ENCODE peak calls at places on chromosomes 3 and 15, in seven cellular contexts. S, Q, R, I, D, W and B are unnamed samples.

GRCh38 chr3:194019766-194020165 is 116.2 kb upstream of the HES1 start:
- DNase-seq in S (no peak), Q (no peak), R (no peak), I (no peak), D (no peak), W (no peak), B (no peak)

GRCh38 chr3:44992555-44993470 is 16.8 kb downstream of the EXOSC7 start:
- DNase-seq in S (no peak), Q (peak), R (no peak), I (peak), D (peak), W (peak), B (peak)

GRCh38 chr3:143648708-143649107 is 199.6 kb downstream of the SLC9A9 start:
- DNase-seq in S (no peak), Q (peak), R (no peak), I (peak), D (peak), W (peak), B (no peak)

GRCh38 chr3:110710605-110711004 is 361.0 kb upstream of the NECTIN3 start:
- DNase-seq in S (no peak), Q (no peak), R (no peak), I (no peak), D (no peak), W (no peak), B (no peak)

GRCh38 chr3:90091557-90091956 is 984.1 kb downstream of the EPHA3 start:
- DNase-seq in S (no peak), Q (peak), R (peak), I (peak), D (peak), W (no peak), B (peak)

GRCh38 chr3:69214241-69214640 is 91.8 kb upstream of the LMOD3 start:
- DNase-seq in S (no peak), Q (no peak), R (no peak), I (no peak), D (no peak), W (no peak), B (no peak)

GRCh38 chr15:39025881-39026280 is 461.3 kb upstream of the RASGRP1 start:
- DNase-seq in S (no peak), Q (no peak), R (no peak), I (no peak), D (no peak), W (no peak), B (no peak)

GRCh38 chr3:39879581-39879980 is 70.2 kb downstream of the MYRIP start:
- DNase-seq in S (no peak), Q (no peak), R (no peak), I (peak), D (no peak), W (no peak), B (no peak)

GRCh38 chr3:61997112-61997511 is 376.2 kb downstream of the FEZF2 start:
- DNase-seq in S (no peak), Q (no peak), R (no peak), I (no peak), D (no peak), W (no peak), B (no peak)

GRCh38 chr3:65284971-65285370 is 597.2 kb upstream of the ADAMTS9 start:
- DNase-seq in S (no peak), Q (no peak), R (no peak), I (no peak), D (no peak), W (no peak), B (no peak)

GRCh38 chr15:77518458-77518857 is 97.8 kb downstream of the HMG20A start:
- DNase-seq in S (no peak), Q (no peak), R (no peak), I (no peak), D (no peak), W (no peak), B (no peak)

GRCh38 chr3:35505181-35505580 is 134.1 kb upstream of the ARPP21 start:
- DNase-seq in S (peak), Q (no peak), R (no peak), I (no peak), D (no peak), W (no peak), B (no peak)

GRCh38 chr3:174767853-174768382 is 91.2 kb upstream of the NAALADL2 start:
- DNase-seq in S (no peak), Q (peak), R (no peak), I (no peak), D (no peak), W (no peak), B (no peak)

GRCh38 chr3:148450819-148451218 is 246.9 kb upstream of the AGTR1 start:
- DNase-seq in S (no peak), Q (no peak), R (no peak), I (no peak), D (no peak), W (no peak), B (no peak)

GRCh38 chr15:95845862-95846515 is 484.5 kb upstream of the NR2F2 start:
- DNase-seq in S (no peak), Q (peak), R (no peak), I (no peak), D (no peak), W (no peak), B (peak)

GRCh38 chr3:24496529-24497482 is 2.2 kb upstream of the THRB start:
- DNase-seq in S (no peak), Q (peak), R (no peak), I (peak), D (peak), W (no peak), B (peak)

GRCh38 chr3:191244242-191244867 is 45.3 kb downstream of the OSTN start:
- DNase-seq in S (no peak), Q (peak), R (no peak), I (peak), D (peak), W (no peak), B (peak)

GRCh38 chr3:44297255-44297654 is 41.3 kb upstream of the TCAIM start:
- DNase-seq in S (no peak), Q (no peak), R (no peak), I (no peak), D (no peak), W (no peak), B (no peak)

GRCh38 chr3:177478170-177478859 is 281.0 kb upstream of the TBL1XR1 start:
- DNase-seq in S (no peak), Q (peak), R (no peak), I (peak), D (peak), W (no peak), B (peak)

GRCh38 chr15:72796515-72797337 is 13.2 kb upstream of the ADPGK start:
- DNase-seq in S (peak), Q (peak), R (peak), I (peak), D (peak), W (peak), B (peak)

GRCh38 chr3:29759021-29759359 is 478.1 kb downstream of the RBMS3 start:
- DNase-seq in S (no peak), Q (peak), R (no peak), I (peak), D (no peak), W (no peak), B (peak)

GRCh38 chr15:90790561-90790960 is 73.4 kb downstream of the BLM start:
- DNase-seq in S (no peak), Q (peak), R (no peak), I (no peak), D (no peak), W (no peak), B (no peak)

GRCh38 chr3:160448845-160449659 is 534 bp downstream of the TRIM59 start:
- DNase-seq in S (peak), Q (peak), R (peak), I (peak), D (no peak), W (no peak), B (no peak)

GRCh38 chr3:156206157-156206556 is 85.8 kb downstream of the KCNAB1 start:
- DNase-seq in S (no peak), Q (no peak), R (no peak), I (no peak), D (no peak), W (no peak), B (no peak)

GRCh38 chr15:35654334-35654733 is 108.4 kb upstream of the DPH6 start:
- DNase-seq in S (no peak), Q (no peak), R (no peak), I (no peak), D (no peak), W (no peak), B (no peak)

GRCh38 chr15:91126080-91126479 is 26.0 kb downstream of the SV2B start:
- DNase-seq in S (no peak), Q (no peak), R (no peak), I (no peak), D (no peak), W (no peak), B (no peak)

GRCh38 chr3:48595526-48596121 is 495 bp upstream of the COL7A1 start:
- DNase-seq in S (no peak), Q (peak), R (no peak), I (peak), D (no peak), W (no peak), B (peak)

GRCh38 chr3:187750513-187751123 is 5.3 kb upstream of the BCL6 start:
- DNase-seq in S (no peak), Q (no peak), R (no peak), I (peak), D (no peak), W (no peak), B (no peak)

GRCh38 chr3:112761062-112761638 is 85.5 kb downstream of the CD200R1L start:
- DNase-seq in S (no peak), Q (peak), R (no peak), I (peak), D (no peak), W (no peak), B (peak)

GRCh38 chr3:52796411-52796810 is 1.8 kb downstream of the ITIH3 start:
- DNase-seq in S (no peak), Q (no peak), R (no peak), I (no peak), D (no peak), W (no peak), B (no peak)

GRCh38 chr15:68789921-68790575 is 30.6 kb downstream of the ANP32A start:
- DNase-seq in S (no peak), Q (no peak), R (peak), I (peak), D (no peak), W (no peak), B (no peak)

GRCh38 chr15:31111091-31111647 is 9.6 kb upstream of the TRPM1 start:
- DNase-seq in S (no peak), Q (peak), R (no peak), I (peak), D (no peak), W (no peak), B (no peak)

GRCh38 chr3:20760981-20761380 is 575.0 kb upstream of the SGO1 start:
- DNase-seq in S (no peak), Q (no peak), R (no peak), I (no peak), D (no peak), W (no peak), B (no peak)

GRCh38 chr3:123816673-123817207 is 67.4 kb downstream of the MYLK start:
- DNase-seq in S (no peak), Q (peak), R (no peak), I (no peak), D (no peak), W (no peak), B (peak)

GRCh38 chr15:91651251-91651650 is 202.3 kb upstream of the SLCO3A1 start:
- DNase-seq in S (no peak), Q (no peak), R (no peak), I (no peak), D (no peak), W (no peak), B (no peak)

GRCh38 chr15:75130597-75131268 is 70.9 kb upstream of the C15orf39 start:
- DNase-seq in S (no peak), Q (no peak), R (no peak), I (no peak), D (no peak), W (no peak), B (no peak)

GRCh38 chr3:54003136-54003535 is 111.5 kb upstream of the SELENOK start:
- DNase-seq in S (no peak), Q (no peak), R (no peak), I (no peak), D (no peak), W (no peak), B (no peak)

GRCh38 chr3:39050020-39050419 is 1.7 kb downstream of the SCN11A start:
- DNase-seq in S (no peak), Q (no peak), R (no peak), I (no peak), D (no peak), W (no peak), B (no peak)

GRCh38 chr3:103684956-103685355 is 1250.1 kb downstream of the ZPLD1 start:
- DNase-seq in S (peak), Q (no peak), R (no peak), I (no peak), D (no peak), W (no peak), B (no peak)